ENCODE peak calls at places on chromosome 20, in four cellular contexts. One of them, this sample, is unnamed.
A peak's percentile ranks its signal among the peaks of the same experiment; 100 is the strongest.

GRCh38 chr20:4585104-4585753 is 136.5 kb upstream of the PRND start:
- DNase-seq in GM12892: no peak
- DNase-seq in heart left ventricle: no peak
- DNase-seq in renal cortical epithelial cell: peak; percentile 94
- DNase-seq in this sample: peak; percentile 59

GRCh38 chr20:13265941-13266340 is 44.9 kb downstream of the ISM1 start:
- DNase-seq in heart left ventricle: no peak
- DNase-seq in GM12892: no peak
- DNase-seq in renal cortical epithelial cell: no peak
- DNase-seq in this sample: no peak

GRCh38 chr20:38126146-38126912 is 38.7 kb downstream of the TGM2 start:
- DNase-seq in GM12892: no peak
- DNase-seq in renal cortical epithelial cell: peak; percentile 33
- DNase-seq in heart left ventricle: no peak
- DNase-seq in this sample: no peak

GRCh38 chr20:46275091-46275490 is 33.2 kb downstream of the CDH22 start:
- DNase-seq in heart left ventricle: no peak
- DNase-seq in GM12892: no peak
- DNase-seq in renal cortical epithelial cell: no peak
- DNase-seq in this sample: no peak

GRCh38 chr20:57514273-57514751 is 10.6 kb downstream of the CTCFL start:
- DNase-seq in renal cortical epithelial cell: peak; percentile 39
- DNase-seq in GM12892: no peak
- DNase-seq in heart left ventricle: peak; percentile 54
- DNase-seq in this sample: no peak

GRCh38 chr20:11581271-11581670 is 336.4 kb upstream of the BTBD3 start:
- DNase-seq in renal cortical epithelial cell: no peak
- DNase-seq in heart left ventricle: no peak
- DNase-seq in GM12892: no peak
- DNase-seq in this sample: no peak

GRCh38 chr20:17390655-17391054 is 140.5 kb downstream of the BFSP1 start:
- DNase-seq in GM12892: no peak
- DNase-seq in renal cortical epithelial cell: no peak
- DNase-seq in heart left ventricle: no peak
- DNase-seq in this sample: no peak

GRCh38 chr20:51533291-51534172 is 9.0 kb downstream of the NFATC2 start:
- DNase-seq in heart left ventricle: no peak
- DNase-seq in renal cortical epithelial cell: peak; percentile 65
- DNase-seq in GM12892: no peak
- DNase-seq in this sample: no peak

GRCh38 chr20:57480444-57481152 is 44.3 kb downstream of the CTCFL start:
- DNase-seq in GM12892: peak; percentile 67
- DNase-seq in renal cortical epithelial cell: no peak
- DNase-seq in heart left ventricle: no peak
- DNase-seq in this sample: no peak

This sample was measured in epithelial cell of proximal tubule.